ENCODE peak calls at places on chromosomes 7 and 10, in five cellular contexts. M, G, S, T and N are unnamed samples.

GRCh38 chr10:125708971-125709503 is 10.5 kb upstream of the EDRF1 start:
- DNase-seq in M (no peak), G (no peak), S (no peak), T (no peak), N (no peak)

GRCh38 chr7:38478404-38478803 is 152.8 kb downstream of the AMPH start:
- DNase-seq in M (no peak), G (no peak), S (no peak), T (no peak), N (no peak)

GRCh38 chr7:102317231-102318059 is 30.8 kb downstream of the SH2B2 start:
- DNase-seq in M (no peak), G (peak; percentile 36), S (no peak), T (no peak), N (peak; percentile 32)

GRCh38 chr7:5452937-5453540 is 29.4 kb upstream of the TNRC18 start:
- DNase-seq in M (no peak), G (peak; percentile 92), S (peak; percentile 89), T (no peak), N (no peak)

GRCh38 chr10:36638461-36638860 is 486.9 kb upstream of the ANKRD30A start:
- DNase-seq in M (no peak), G (no peak), S (no peak), T (no peak), N (no peak)

GRCh38 chr7:86282014-86282682 is 361.6 kb upstream of the GRM3 start:
- DNase-seq in M (no peak), G (no peak), S (no peak), T (no peak), N (no peak)

GRCh38 chr10:36688717-36689116 is 436.7 kb upstream of the ANKRD30A start:
- DNase-seq in M (no peak), G (no peak), S (no peak), T (no peak), N (no peak)

GRCh38 chr7:106273009-106273695 is 11.6 kb downstream of the NAMPT start:
- DNase-seq in M (no peak), G (no peak), S (no peak), T (no peak), N (no peak)

GRCh38 chr10:15856328-15857000 is 3.8 kb downstream of the MINDY3 start:
- DNase-seq in M (no peak), G (no peak), S (no peak), T (no peak), N (peak; percentile 13)

GRCh38 chr10:79884006-79884405 is 57.5 kb downstream of the NUTM2E start:
- DNase-seq in M (no peak), G (no peak), S (peak; percentile 9), T (no peak), N (no peak)
- H3K4me3 ChIP-seq in M (no peak overlapping the region), G (no peak overlapping the region), S (no peak overlapping the region), T (no peak overlapping the region), N (no peak overlapping the region)

GRCh38 chr7:52088008-52088787 is 771.6 kb upstream of the COBL start:
- DNase-seq in M (no peak), G (no peak), S (no peak), T (no peak), N (no peak)
- H3K4me3 ChIP-seq in M (no peak overlapping the region), G (no peak overlapping the region), S (no peak overlapping the region), T (peak overlapping the region; percentile 22), N (no peak overlapping the region)

GRCh38 chr7:43244782-43245181 is 132.3 kb downstream of the HECW1 start:
- DNase-seq in M (no peak), G (no peak), S (no peak), T (no peak), N (no peak)

GRCh38 chr7:43247757-43248156 is 135.3 kb downstream of the HECW1 start:
- DNase-seq in M (no peak), G (no peak), S (no peak), T (no peak), N (no peak)

GRCh38 chr7:43249808-43250145 is 137.3 kb downstream of the HECW1 start:
- DNase-seq in M (no peak), G (no peak), S (no peak), T (no peak), N (no peak)

GRCh38 chr7:43248961-43249807 is 136.7 kb downstream of the HECW1 start:
- DNase-seq in M (peak; percentile 61), G (no peak), S (peak; percentile 17), T (no peak), N (peak; percentile 69)

GRCh38 chr7:43248553-43248952 is 136.1 kb downstream of the HECW1 start:
- DNase-seq in M (no peak), G (no peak), S (no peak), T (no peak), N (no peak)
- H3K4me3 ChIP-seq in M (peak overlapping the region; percentile 19), G (no peak overlapping the region), S (no peak overlapping the region), T (peak overlapping the region; percentile 41), N (peak overlapping the region; percentile 34)

GRCh38 chr10:32962541-32962940 is 4.5 kb upstream of the ITGB1 start:
- DNase-seq in M (no peak), G (peak; percentile 25), S (no peak), T (no peak), N (no peak)
- H3K4me3 ChIP-seq in M (no peak overlapping the region), G (no peak overlapping the region), S (no peak overlapping the region), T (peak overlapping the region; percentile 8), N (no peak overlapping the region)

DNA sequence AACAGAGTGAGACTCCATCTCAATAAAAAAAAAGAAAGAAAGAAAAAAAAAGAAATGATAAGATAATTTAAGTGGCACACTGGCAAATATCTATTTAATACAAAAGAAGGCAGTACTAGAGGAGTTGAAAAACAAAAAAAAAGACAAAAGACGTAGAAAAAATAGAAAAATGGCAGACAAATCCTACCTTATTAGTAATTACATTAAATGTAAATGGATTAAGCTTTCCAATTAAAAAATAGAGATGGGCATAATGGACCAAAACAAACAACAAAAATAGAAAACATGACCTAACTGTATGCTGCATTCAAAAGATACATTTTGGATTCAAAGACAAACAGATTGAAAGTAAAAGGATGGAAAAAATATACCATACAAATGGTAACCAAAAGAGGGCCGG is 5.3 kb upstream of the PARP12 start:
- DNase-seq in M (no peak), G (no peak), S (no peak), T (no peak), N (no peak)
- H3K4me3 ChIP-seq in M (no peak overlapping the region), G (no peak overlapping the region), S (no peak overlapping the region), T (no peak overlapping the region), N (no peak overlapping the region)

DNA sequence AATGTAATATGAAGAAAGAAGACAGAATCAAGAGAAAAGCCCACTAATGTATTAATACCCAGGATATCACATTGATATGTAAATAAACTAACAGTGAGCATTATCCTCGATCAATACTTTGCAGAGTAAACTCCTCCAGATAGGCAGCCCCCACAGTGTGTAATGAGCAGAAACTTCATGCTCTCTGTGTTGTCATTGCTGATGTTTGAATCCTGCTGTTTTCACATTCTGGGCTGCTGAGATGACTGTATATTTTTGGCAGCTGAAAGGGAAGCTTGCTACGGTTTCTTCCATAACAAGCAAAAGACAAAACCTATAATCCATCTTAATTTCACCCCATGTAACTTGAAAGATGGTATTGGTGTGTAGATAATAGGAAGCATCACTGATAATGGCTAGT is 15.3 kb upstream of the THSD7A start:
- DNase-seq in M (no peak), G (no peak), S (peak; percentile 41), T (no peak), N (no peak)
- H3K4me3 ChIP-seq in M (no peak overlapping the region), G (no peak overlapping the region), S (no peak overlapping the region), T (peak overlapping the region; percentile 6), N (no peak overlapping the region)

GRCh38 chr10:71241114-71241898 is 28.9 kb downstream of the UNC5B start:
- DNase-seq in M (no peak), G (no peak), S (peak; percentile 91), T (no peak), N (no peak)
- H3K4me3 ChIP-seq in M (no peak overlapping the region), G (no peak overlapping the region), S (no peak overlapping the region), T (no peak overlapping the region), N (no peak overlapping the region)

GRCh38 chr7:47579458-47579857 is 2.5 kb downstream of the TNS3 start:
- DNase-seq in M (no peak), G (no peak), S (no peak), T (no peak), N (no peak)
- H3K4me3 ChIP-seq in M (no peak overlapping the region), G (no peak overlapping the region), S (no peak overlapping the region), T (peak overlapping the region; percentile 4), N (no peak overlapping the region)